ENCODE peak calls at places on chromosomes 2 and 18, in seven cellular contexts. One of them, this sample, is unnamed.

GRCh38 chr18:68263481-68263880 is 451.4 kb downstream of the TMX3 start:
- DNase-seq in HCT116: no peak
- DNase-seq in HepG2: no peak
- DNase-seq in GM12878: no peak
- DNase-seq in H1: no peak
- DNase-seq in K562: no peak
- DNase-seq in SK-N-SH: no peak
- DNase-seq in this sample: no peak

GRCh38 chr2:48364100-48364499 is 165.9 kb upstream of the STON1 start:
- DNase-seq in SK-N-SH: no peak
- DNase-seq in HCT116: no peak
- DNase-seq in H1: no peak
- DNase-seq in GM12878: no peak
- DNase-seq in HepG2: no peak
- DNase-seq in K562: no peak
- DNase-seq in this sample: no peak

GRCh38 chr2:33706410-33706809 is 107.3 kb upstream of the FAM98A start:
- DNase-seq in SK-N-SH: no peak
- DNase-seq in H1: no peak
- DNase-seq in GM12878: peak
- DNase-seq in HCT116: no peak
- DNase-seq in K562: no peak
- DNase-seq in HepG2: no peak
- DNase-seq in this sample: no peak

GRCh38 chr2:84160461-84160860 is 298.6 kb downstream of the SUCLG1 start:
- DNase-seq in H1: no peak
- DNase-seq in HCT116: no peak
- DNase-seq in GM12878: no peak
- DNase-seq in SK-N-SH: no peak
- DNase-seq in K562: no peak
- DNase-seq in HepG2: no peak
- DNase-seq in this sample: no peak

GRCh38 chr2:14601070-14601770 is 31.3 kb upstream of the LRATD1 start:
- DNase-seq in K562: no peak
- DNase-seq in HepG2: no peak
- DNase-seq in SK-N-SH: no peak
- DNase-seq in GM12878: no peak
- DNase-seq in H1: no peak
- DNase-seq in HCT116: no peak
- DNase-seq in this sample: no peak

GRCh38 chr2:199410130-199410529 is 47.6 kb downstream of the SATB2 start:
- DNase-seq in SK-N-SH: no peak
- DNase-seq in HepG2: no peak
- DNase-seq in K562: no peak
- DNase-seq in GM12878: no peak
- DNase-seq in HCT116: no peak
- DNase-seq in H1: no peak
- DNase-seq in this sample: no peak

GRCh38 chr18:8951491-8951890 is 151.0 kb upstream of the NDUFV2 start:
- DNase-seq in HepG2: no peak
- DNase-seq in GM12878: peak
- DNase-seq in HCT116: no peak
- DNase-seq in SK-N-SH: no peak
- DNase-seq in K562: peak
- DNase-seq in H1: no peak
- DNase-seq in this sample: no peak

GRCh38 chr18:11985532-11985931 is 4.2 kb downstream of the IMPA2 start:
- DNase-seq in SK-N-SH: no peak
- DNase-seq in GM12878: no peak
- DNase-seq in HepG2: no peak
- DNase-seq in H1: no peak
- DNase-seq in K562: no peak
- DNase-seq in HCT116: no peak
- DNase-seq in this sample: no peak

GRCh38 chr2:119712571-119712970 is 33.6 kb downstream of the TMEM177 start:
- DNase-seq in H1: no peak
- DNase-seq in SK-N-SH: no peak
- DNase-seq in HepG2: no peak
- DNase-seq in K562: no peak
- DNase-seq in HCT116: no peak
- DNase-seq in GM12878: no peak
- DNase-seq in this sample: no peak

DNA sequence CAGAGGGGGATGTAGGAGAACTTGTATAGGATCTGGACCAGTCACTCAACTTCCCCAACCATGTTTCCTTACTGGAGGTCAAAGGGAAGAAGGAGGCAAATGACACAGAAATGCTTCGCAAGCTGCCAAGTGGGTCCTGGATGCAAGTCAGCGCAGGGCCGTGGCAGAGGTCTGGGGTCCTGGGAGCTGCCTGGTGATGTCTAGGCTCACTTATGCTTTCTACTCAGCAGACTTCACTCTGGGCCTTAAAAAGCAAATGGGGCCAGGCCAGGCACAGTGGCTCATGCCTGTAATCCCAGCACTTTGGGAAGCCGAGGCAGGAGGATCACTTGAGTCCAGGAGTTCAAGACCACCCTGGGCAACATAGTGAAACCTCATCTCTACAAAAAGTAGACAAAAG is 19.9 kb downstream of the HS1BP3 start:
- DNase-seq in HCT116: no peak
- DNase-seq in SK-N-SH: no peak
- DNase-seq in GM12878: no peak
- DNase-seq in H1: no peak
- DNase-seq in K562: no peak
- DNase-seq in HepG2: no peak
- DNase-seq in this sample: no peak
- TF ChIP-seq JUND in HCT116: no peak
- TF ChIP-seq JUND in SK-N-SH: no peak
- TF ChIP-seq JUND in GM12878: no peak
- TF ChIP-seq JUND in H1: no peak
- TF ChIP-seq JUND in K562: no peak
- TF ChIP-seq JUND in HepG2: no peak
- TF ChIP-seq JUND in this sample: no peak

GRCh38 chr2:215626812-215627281 is 191.0 kb upstream of the FN1 start:
- DNase-seq in HCT116: no peak
- DNase-seq in GM12878: no peak
- DNase-seq in SK-N-SH: no peak
- DNase-seq in H1: no peak
- DNase-seq in HepG2: no peak
- DNase-seq in K562: no peak
- DNase-seq in this sample: no peak
- TF ChIP-seq JUND in HCT116: no peak
- TF ChIP-seq JUND in GM12878: no peak
- TF ChIP-seq JUND in SK-N-SH: no peak
- TF ChIP-seq JUND in H1: no peak
- TF ChIP-seq JUND in HepG2: no peak
- TF ChIP-seq JUND in K562: no peak
- TF ChIP-seq JUND in this sample: no peak

DNA sequence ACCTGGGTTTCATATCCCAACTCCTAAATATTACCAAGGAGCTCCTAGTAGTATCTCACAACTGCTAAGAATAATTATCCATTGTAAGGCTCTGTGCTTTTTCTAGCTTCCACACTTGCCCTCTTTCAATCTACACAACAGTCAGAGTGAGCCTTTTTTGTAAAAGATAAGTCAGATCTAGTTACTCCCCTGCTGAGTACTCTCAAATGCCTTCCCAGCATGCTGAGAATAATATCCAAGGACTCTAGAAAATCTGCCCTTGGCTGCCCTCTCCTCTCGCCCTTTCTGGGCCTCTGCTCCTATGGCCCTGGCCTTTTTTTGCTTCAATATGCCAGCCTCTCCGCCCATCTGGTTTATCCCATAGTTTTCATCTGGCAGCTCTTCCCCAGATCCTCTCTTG is 455.9 kb upstream of the UBE2E3 start:
- DNase-seq in GM12878: no peak
- DNase-seq in HCT116: no peak
- DNase-seq in H1: no peak
- DNase-seq in HepG2: no peak
- DNase-seq in SK-N-SH: no peak
- DNase-seq in K562: no peak
- DNase-seq in this sample: no peak
- TF ChIP-seq JUND in GM12878: no peak
- TF ChIP-seq JUND in HCT116: no peak
- TF ChIP-seq JUND in H1: no peak
- TF ChIP-seq JUND in HepG2: no peak
- TF ChIP-seq JUND in SK-N-SH: no peak
- TF ChIP-seq JUND in K562: no peak
- TF ChIP-seq JUND in this sample: no peak

GRCh38 chr18:56043691-56044090 is 455.7 kb upstream of the TCF4 start:
- DNase-seq in K562: no peak
- DNase-seq in GM12878: no peak
- DNase-seq in SK-N-SH: no peak
- DNase-seq in H1: no peak
- DNase-seq in HCT116: no peak
- DNase-seq in HepG2: no peak
- DNase-seq in this sample: no peak
- TF ChIP-seq JUND in K562: no peak
- TF ChIP-seq JUND in GM12878: no peak
- TF ChIP-seq JUND in SK-N-SH: no peak
- TF ChIP-seq JUND in H1: no peak
- TF ChIP-seq JUND in HCT116: no peak
- TF ChIP-seq JUND in HepG2: no peak
- TF ChIP-seq JUND in this sample: no peak

DNA sequence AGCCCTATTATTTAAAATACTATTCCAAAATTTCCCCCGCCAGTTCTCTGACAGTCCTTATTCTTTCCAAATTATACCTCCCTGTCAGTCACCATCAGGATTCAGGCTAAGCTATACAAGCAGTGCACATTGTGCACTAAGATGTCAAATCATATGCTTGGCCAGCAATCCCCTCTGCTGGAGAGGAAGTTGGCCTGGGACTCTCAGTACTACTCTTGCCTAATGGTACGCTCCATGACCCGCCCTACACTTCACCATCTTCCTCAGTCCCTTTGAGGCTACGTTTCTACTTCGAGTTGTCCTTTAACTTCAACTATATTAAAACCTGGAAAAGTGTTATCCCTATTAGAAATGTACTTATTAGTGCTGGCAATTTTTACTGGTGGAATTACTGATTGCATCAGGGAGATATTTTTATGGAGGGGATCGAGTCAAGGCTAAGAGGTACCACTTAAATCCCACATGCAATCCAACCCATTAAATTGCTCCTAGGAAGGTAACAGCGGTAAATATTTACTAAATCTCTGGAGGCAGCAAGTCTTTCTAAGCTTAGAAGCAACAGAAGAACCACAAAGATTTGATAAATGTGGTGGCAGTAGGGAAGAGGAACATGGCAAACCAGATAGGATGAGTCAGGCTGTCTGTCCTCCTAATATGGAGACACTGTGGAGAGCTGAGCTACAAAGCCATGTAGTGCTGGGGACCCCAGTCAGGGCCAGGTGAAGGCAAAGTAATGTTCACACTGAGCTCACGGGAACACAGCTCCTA is 2.7 kb downstream of the USP40 start:
- DNase-seq in SK-N-SH: no peak
- DNase-seq in H1: no peak
- DNase-seq in HepG2: no peak
- DNase-seq in GM12878: no peak
- DNase-seq in K562: peak
- DNase-seq in HCT116: no peak
- DNase-seq in this sample: no peak
- TF ChIP-seq JUND in SK-N-SH: no peak
- TF ChIP-seq JUND in H1: no peak
- TF ChIP-seq JUND in HepG2: no peak
- TF ChIP-seq JUND in GM12878: no peak
- TF ChIP-seq JUND in K562: peak
- TF ChIP-seq JUND in HCT116: no peak
- TF ChIP-seq JUND in this sample: no peak

DNA sequence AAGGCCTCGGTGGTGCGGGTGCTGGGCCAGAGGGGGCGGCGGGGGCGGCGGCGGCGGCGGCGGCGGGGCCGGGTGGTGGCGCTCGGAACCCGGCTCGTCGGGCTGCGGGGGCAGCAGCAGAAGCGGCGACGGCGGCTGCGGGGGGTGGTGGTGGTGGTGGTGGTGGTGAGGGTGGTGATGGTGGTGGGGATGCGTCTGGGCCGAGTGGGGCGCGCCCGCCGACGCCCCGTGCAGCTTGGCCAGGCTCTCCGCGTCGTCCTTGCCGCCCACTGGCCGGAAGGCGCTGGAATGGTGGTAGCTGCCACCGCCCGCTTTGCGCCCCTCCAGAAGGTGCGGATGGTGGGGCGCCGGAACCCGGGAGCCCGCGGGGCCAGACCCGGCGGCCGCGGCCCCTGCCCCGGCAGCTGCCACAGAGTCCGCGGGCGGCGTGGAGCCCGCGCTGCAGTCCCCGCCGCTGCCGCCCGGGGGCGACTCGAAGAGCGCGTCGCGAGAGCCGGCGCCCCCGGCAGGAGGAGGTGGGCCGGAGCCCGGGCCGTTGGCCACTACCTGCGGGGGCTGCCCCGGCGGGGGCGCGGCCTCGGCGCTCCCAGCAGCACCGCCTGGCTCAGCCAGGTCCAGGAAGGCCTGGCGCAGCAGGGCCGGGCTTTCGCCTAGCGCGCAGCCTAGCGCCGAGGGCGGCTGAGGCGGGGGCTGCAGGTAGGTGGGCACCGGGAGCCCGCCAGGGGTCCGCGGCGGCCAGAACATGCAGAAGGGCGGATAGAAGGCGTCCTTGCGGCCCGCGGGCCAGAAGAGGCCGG is 4.2 kb downstream of the SKOR2 start:
- DNase-seq in HepG2: no peak
- DNase-seq in HCT116: no peak
- DNase-seq in SK-N-SH: peak
- DNase-seq in H1: peak
- DNase-seq in K562: no peak
- DNase-seq in GM12878: no peak
- DNase-seq in this sample: no peak
- TF ChIP-seq JUND in HepG2: no peak
- TF ChIP-seq JUND in HCT116: no peak
- TF ChIP-seq JUND in SK-N-SH: no peak
- TF ChIP-seq JUND in H1: no peak
- TF ChIP-seq JUND in K562: no peak
- TF ChIP-seq JUND in GM12878: no peak
- TF ChIP-seq JUND in this sample: no peak

GRCh38 chr18:62329676-62330454 is 4.8 kb downstream of the TNFRSF11A start:
- DNase-seq in HepG2: peak
- DNase-seq in SK-N-SH: no peak
- DNase-seq in HCT116: no peak
- DNase-seq in GM12878: no peak
- DNase-seq in H1: peak
- DNase-seq in K562: no peak
- DNase-seq in this sample: peak
- TF ChIP-seq JUND in HepG2: no peak
- TF ChIP-seq JUND in SK-N-SH: no peak
- TF ChIP-seq JUND in HCT116: no peak
- TF ChIP-seq JUND in GM12878: no peak
- TF ChIP-seq JUND in H1: no peak
- TF ChIP-seq JUND in K562: no peak
- TF ChIP-seq JUND in this sample: no peak

GRCh38 chr2:19195681-19196080 is 162.7 kb downstream of the OSR1 start:
- DNase-seq in K562: no peak
- DNase-seq in HepG2: no peak
- DNase-seq in SK-N-SH: no peak
- DNase-seq in HCT116: no peak
- DNase-seq in H1: no peak
- DNase-seq in GM12878: no peak
- DNase-seq in this sample: no peak
- TF ChIP-seq JUND in K562: no peak
- TF ChIP-seq JUND in HepG2: no peak
- TF ChIP-seq JUND in SK-N-SH: peak
- TF ChIP-seq JUND in HCT116: no peak
- TF ChIP-seq JUND in H1: no peak
- TF ChIP-seq JUND in GM12878: no peak
- TF ChIP-seq JUND in this sample: no peak

GRCh38 chr2:173217106-173217840 is 137.4 kb upstream of the CDCA7 start:
- DNase-seq in H1: no peak
- DNase-seq in SK-N-SH: no peak
- DNase-seq in GM12878: no peak
- DNase-seq in K562: no peak
- DNase-seq in HepG2: no peak
- DNase-seq in HCT116: no peak
- DNase-seq in this sample: no peak
- TF ChIP-seq JUND in H1: no peak
- TF ChIP-seq JUND in SK-N-SH: no peak
- TF ChIP-seq JUND in GM12878: no peak
- TF ChIP-seq JUND in K562: no peak
- TF ChIP-seq JUND in HepG2: no peak
- TF ChIP-seq JUND in HCT116: no peak
- TF ChIP-seq JUND in this sample: no peak